ENCODE peak calls at places on chromosome 9, in seven cellular contexts. X, H, Z, O, P, E and A are unnamed samples.

GRCh38 chr9:89802809-89803355 is 198.1 kb downstream of the GADD45G start:
- ATAC-seq in X (peak; percentile 24), H (no peak), Z (no peak), O (no peak), P (peak; percentile 94), E (no peak), A (no peak)

GRCh38 chr9:70133253-70134208 is 89.9 kb downstream of the MAMDC2 start:
- ATAC-seq in X (no peak), H (no peak), Z (no peak), O (no peak), P (peak; percentile 15), E (no peak), A (no peak)

GRCh38 chr9:123238364-123238763 is 30.0 kb downstream of the STRBP start:
- ATAC-seq in X (no peak), H (no peak), Z (no peak), O (no peak), P (no peak), E (no peak), A (peak; percentile 56)

GRCh38 chr9:99169086-99169485 is 52.7 kb downstream of the ALG2 start:
- ATAC-seq in X (no peak), H (no peak), Z (no peak), O (no peak), P (no peak), E (no peak), A (no peak)

GRCh38 chr9:13607746-13608445 is 328.4 kb upstream of the MPDZ start:
- ATAC-seq in X (no peak), H (no peak), Z (no peak), O (no peak), P (peak; percentile 82), E (peak; percentile 25), A (no peak)

GRCh38 chr9:110911659-110912473 is 126.4 kb downstream of the LPAR1 start:
- ATAC-seq in X (no peak), H (no peak), Z (no peak), O (no peak), P (peak; percentile 77), E (no peak), A (no peak)

GRCh38 chr9:3434594-3434993 is 91.2 kb downstream of the RFX3 start:
- ATAC-seq in X (peak; percentile 64), H (no peak), Z (no peak), O (no peak), P (no peak), E (no peak), A (no peak)

GRCh38 chr9:73951147-73951546 is 546.0 kb upstream of the RORB start:
- ATAC-seq in X (no peak), H (no peak), Z (no peak), O (no peak), P (no peak), E (no peak), A (no peak)

GRCh38 chr9:107740088-107740980 is 250.8 kb upstream of the KLF4 start:
- ATAC-seq in X (no peak), H (no peak), Z (no peak), O (peak; percentile 49), P (peak; percentile 35), E (no peak), A (no peak)

GRCh38 chr9:72453797-72454196 is 67.6 kb upstream of the TMC1 start:
- ATAC-seq in X (peak; percentile 63), H (no peak), Z (no peak), O (no peak), P (no peak), E (peak; percentile 50), A (no peak)

GRCh38 chr9:121720992-121721350 is 69.5 kb downstream of the DAB2IP start:
- ATAC-seq in X (no peak), H (no peak), Z (no peak), O (peak; percentile 49), P (no peak), E (peak; percentile 25), A (no peak)

GRCh38 chr9:129441852-129442251 is 179.0 kb downstream of the C9orf50 start:
- ATAC-seq in X (no peak), H (no peak), Z (no peak), O (peak; percentile 79), P (no peak), E (no peak), A (no peak)